ENCODE peak calls at places on chromosomes 2 and 18, in six cellular contexts. L is neural crest cell, O is AG10803, J is esophagus squamous epithelium, Z is kidney, H is left lung. X is an unnamed sample.

GRCh38 chr2:218858671-218859555 is 692 bp upstream of the WNT6 start:
- DNase-seq in L (no peak), O (no peak), J (no peak), Z (no peak), H (no peak), X (no peak)

GRCh38 chr2:127048969-127049897 is 57.7 kb downstream of the BIN1 start:
- DNase-seq in L (no peak), O (no peak), J (no peak), Z (peak), H (peak), X (no peak)

GRCh38 chr2:36731941-36732700 is 35.6 kb downstream of the VIT start:
- DNase-seq in L (no peak), O (peak), J (no peak), Z (no peak), H (no peak), X (no peak)

GRCh38 chr18:12645751-12646203 is 12.1 kb downstream of the SPIRE1 start:
- DNase-seq in L (no peak), O (peak), J (no peak), Z (no peak), H (peak), X (no peak)

GRCh38 chr2:74364533-74365505 is 15.3 kb downstream of the DCTN1 start:
- DNase-seq in L (no peak), O (no peak), J (no peak), Z (no peak), H (no peak), X (no peak)

GRCh38 chr2:12169721-12170120 is 423.3 kb downstream of the LPIN1 start:
- DNase-seq in L (no peak), O (peak), J (no peak), Z (peak), H (peak), X (no peak)

GRCh38 chr2:69138247-69138754 is 125.3 kb downstream of the ANTXR1 start:
- DNase-seq in L (no peak), O (peak), J (no peak), Z (no peak), H (no peak), X (no peak)

GRCh38 chr2:19525313-19525712 is 166.9 kb upstream of the OSR1 start:
- DNase-seq in L (no peak), O (no peak), J (no peak), Z (no peak), H (no peak), X (no peak)

GRCh38 chr2:156087875-156088274 is 244.6 kb downstream of the NR4A2 start:
- DNase-seq in L (no peak), O (no peak), J (no peak), Z (no peak), H (no peak), X (no peak)

GRCh38 chr18:51123046-51123395 is 74.5 kb downstream of the MEX3C start:
- DNase-seq in L (no peak), O (no peak), J (no peak), Z (no peak), H (no peak), X (no peak)

GRCh38 chr2:11998626-11999378 is 252.4 kb downstream of the LPIN1 start:
- DNase-seq in L (no peak), O (peak), J (no peak), Z (no peak), H (no peak), X (no peak)

GRCh38 chr2:118185210-118186109 is 97.2 kb downstream of the INSIG2 start:
- DNase-seq in L (peak), O (peak), J (no peak), Z (peak), H (peak), X (no peak)

GRCh38 chr2:30203156-30203555 is 28.2 kb upstream of the LBH start:
- DNase-seq in L (no peak), O (no peak), J (no peak), Z (no peak), H (no peak), X (no peak)

GRCh38 chr2:86596118-86596517 is 27.5 kb downstream of the RNF103 start:
- DNase-seq in L (no peak), O (no peak), J (no peak), Z (no peak), H (no peak), X (no peak)

DNA sequence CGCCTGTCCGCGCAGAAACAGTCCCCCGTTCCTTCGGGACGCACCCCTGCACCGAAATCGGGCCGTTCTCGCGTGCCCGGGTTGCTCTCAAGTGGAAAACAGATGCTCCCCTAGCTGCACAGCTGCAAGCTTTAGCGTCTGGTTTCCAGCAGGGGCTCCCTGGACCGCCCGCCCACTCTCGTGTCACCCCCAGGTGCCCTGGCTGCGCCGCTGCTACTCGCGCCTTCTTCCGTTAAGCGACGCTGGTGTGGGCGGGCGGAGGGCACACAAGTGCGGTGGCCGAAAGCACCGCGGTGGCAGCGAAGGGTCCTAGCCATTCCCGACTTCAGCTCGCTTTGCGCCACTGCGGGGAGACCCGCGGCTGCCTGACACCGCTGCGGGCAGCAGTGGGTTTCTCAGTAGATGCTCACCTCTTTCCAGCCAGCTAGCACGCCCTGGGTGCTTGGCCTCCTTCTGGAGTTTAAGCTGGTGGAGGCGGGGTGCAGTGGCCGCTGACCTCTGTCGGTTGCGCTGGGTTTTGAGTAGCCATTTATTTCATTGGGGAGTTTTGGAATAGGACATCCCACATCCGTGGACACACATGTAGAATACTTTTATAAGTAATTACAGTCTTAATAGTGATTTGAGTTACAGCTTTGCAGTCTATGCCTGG is 806 bp downstream of the ZNF407 start:
- DNase-seq in L (peak), O (peak), J (no peak), Z (peak), H (peak), X (peak)
- TF ChIP-seq CTCF in L (peak), O (peak), J (no peak), Z (no peak), H (no peak), X (peak)

GRCh38 chr2:158061763-158062162 is 39.9 kb upstream of the UPP2 start:
- DNase-seq in L (no peak), O (no peak), J (no peak), Z (no peak), H (no peak), X (no peak)

GRCh38 chr2:158056875-158057274 is 44.8 kb upstream of the UPP2 start:
- DNase-seq in L (no peak), O (no peak), J (no peak), Z (no peak), H (no peak), X (no peak)

GRCh38 chr2:158060160-158060861 is 41.4 kb upstream of the UPP2 start:
- DNase-seq in L (no peak), O (no peak), J (no peak), Z (no peak), H (no peak), X (no peak)

GRCh38 chr2:158066046-158066713 is 35.5 kb upstream of the UPP2 start:
- DNase-seq in L (no peak), O (no peak), J (no peak), Z (no peak), H (no peak), X (no peak)

DNA sequence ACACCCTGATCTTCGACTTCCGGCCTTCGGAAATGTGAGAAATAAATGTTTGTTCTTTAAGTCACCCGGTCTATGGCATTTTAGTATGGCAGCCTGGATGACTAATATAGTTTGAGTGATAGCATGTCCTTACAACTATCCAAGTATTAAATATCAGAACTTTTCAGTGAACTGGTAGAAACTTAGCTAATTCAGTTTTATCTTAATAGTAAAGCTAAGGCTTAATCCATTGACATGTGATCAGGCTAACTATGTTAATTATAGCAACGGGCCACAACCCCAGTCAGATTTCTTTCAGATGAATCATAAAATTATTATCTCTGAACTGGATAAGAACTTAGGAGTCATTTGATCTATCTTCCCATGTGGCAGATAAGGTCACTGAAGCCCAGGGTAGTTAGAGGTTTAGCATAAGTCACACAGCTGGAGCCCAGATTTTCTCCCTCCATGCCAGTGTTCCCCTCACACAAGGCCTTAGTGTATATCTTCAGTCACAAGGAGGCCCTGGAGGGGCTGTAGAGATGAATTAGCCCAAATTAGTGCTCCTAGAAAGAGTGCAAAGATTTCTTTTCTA is 40.7 kb upstream of the UPP2 start:
- DNase-seq in L (no peak), O (peak), J (no peak), Z (no peak), H (no peak), X (no peak)
- TF ChIP-seq CTCF in L (no peak), O (no peak), J (no peak), Z (no peak), H (no peak), X (no peak)

DNA sequence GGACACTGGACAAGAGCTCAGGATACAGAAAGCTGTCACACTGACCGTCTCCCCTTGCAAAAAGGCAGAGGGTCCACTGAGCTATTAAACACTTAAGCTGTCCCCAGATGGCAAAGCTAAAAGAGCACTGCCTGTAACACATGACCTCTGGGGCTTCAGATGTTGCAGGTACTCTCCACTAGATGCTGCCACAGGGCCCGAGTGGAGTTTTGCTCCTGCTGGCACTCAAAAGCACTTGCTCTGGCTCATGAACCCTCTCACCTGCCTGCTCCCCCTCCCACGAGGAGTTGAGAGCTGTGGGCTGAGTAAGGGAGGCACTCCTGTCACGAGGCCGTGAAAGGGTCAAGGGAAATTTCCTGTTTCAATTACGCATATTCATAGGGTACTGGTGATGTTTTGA is 227.9 kb downstream of the PRKCE start:
- DNase-seq in L (no peak), O (no peak), J (no peak), Z (no peak), H (no peak), X (no peak)
- TF ChIP-seq CTCF in L (no peak), O (no peak), J (no peak), Z (peak), H (no peak), X (no peak)

GRCh38 chr2:229340086-229340760 is 69.1 kb upstream of the PID1 start:
- DNase-seq in L (no peak), O (peak), J (no peak), Z (no peak), H (no peak), X (no peak)

GRCh38 chr2:229344151-229344551 is 73.1 kb upstream of the PID1 start:
- DNase-seq in L (no peak), O (peak), J (no peak), Z (no peak), H (no peak), X (no peak)

GRCh38 chr2:229339613-229340012 is 68.5 kb upstream of the PID1 start:
- DNase-seq in L (no peak), O (peak), J (no peak), Z (no peak), H (no peak), X (no peak)

GRCh38 chr2:229343661-229344060 is 72.6 kb upstream of the PID1 start:
- DNase-seq in L (no peak), O (no peak), J (no peak), Z (no peak), H (no peak), X (no peak)

DNA sequence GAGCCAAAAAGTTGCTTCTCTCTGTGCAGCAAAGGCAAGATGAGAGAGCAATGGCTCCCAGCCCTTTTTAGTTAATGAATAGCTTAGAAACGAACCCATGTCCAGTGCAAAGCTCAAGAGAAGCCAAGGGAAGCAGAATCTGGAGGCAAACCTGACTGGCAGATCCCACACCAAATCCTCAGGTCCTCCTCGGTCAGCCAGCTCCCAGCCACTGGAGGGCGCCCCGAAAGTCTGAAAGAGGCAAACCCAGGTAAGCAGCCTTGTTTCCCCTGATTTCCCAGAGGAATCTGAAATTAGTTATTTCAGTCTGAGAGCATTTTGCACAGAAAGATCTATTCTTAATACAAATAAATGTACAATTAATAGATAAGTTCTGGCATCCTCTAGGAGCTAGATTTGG is 71.3 kb upstream of the PID1 start:
- DNase-seq in L (peak), O (no peak), J (no peak), Z (no peak), H (peak), X (no peak)
- TF ChIP-seq CTCF in L (peak), O (peak), J (peak), Z (peak), H (peak), X (peak)

GRCh38 chr2:167380555-167380954 is 492.3 kb downstream of the XIRP2 start:
- DNase-seq in L (no peak), O (no peak), J (no peak), Z (no peak), H (no peak), X (no peak)

GRCh38 chr2:167383610-167384194 is 495.4 kb downstream of the XIRP2 start:
- DNase-seq in L (no peak), O (no peak), J (no peak), Z (no peak), H (no peak), X (no peak)

GRCh38 chr2:167381349-167381748 is 493.1 kb downstream of the XIRP2 start:
- DNase-seq in L (no peak), O (no peak), J (no peak), Z (no peak), H (no peak), X (no peak)

DNA sequence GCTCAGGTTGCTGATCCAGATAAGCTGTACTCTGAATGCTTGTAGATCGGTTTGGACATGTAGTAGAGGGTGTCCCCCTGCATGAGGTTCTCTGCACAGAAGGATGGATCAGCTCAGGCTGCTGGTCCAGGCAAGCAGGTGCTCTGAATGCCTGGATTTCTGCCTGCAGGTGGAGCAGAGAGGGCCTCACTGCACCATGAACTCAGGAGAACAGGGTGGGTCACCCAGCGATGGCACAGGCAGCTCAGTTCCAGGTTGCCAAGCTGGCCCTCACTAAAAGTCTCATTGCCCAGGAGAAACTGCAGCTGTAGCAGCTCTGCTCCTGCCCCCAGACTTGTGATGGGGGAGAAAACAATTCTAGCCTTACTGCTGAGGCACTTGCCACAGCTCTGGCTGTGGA is 491.8 kb downstream of the XIRP2 start:
- DNase-seq in L (no peak), O (no peak), J (no peak), Z (no peak), H (no peak), X (no peak)
- TF ChIP-seq CTCF in L (no peak), O (no peak), J (no peak), Z (no peak), H (no peak), X (no peak)

DNA sequence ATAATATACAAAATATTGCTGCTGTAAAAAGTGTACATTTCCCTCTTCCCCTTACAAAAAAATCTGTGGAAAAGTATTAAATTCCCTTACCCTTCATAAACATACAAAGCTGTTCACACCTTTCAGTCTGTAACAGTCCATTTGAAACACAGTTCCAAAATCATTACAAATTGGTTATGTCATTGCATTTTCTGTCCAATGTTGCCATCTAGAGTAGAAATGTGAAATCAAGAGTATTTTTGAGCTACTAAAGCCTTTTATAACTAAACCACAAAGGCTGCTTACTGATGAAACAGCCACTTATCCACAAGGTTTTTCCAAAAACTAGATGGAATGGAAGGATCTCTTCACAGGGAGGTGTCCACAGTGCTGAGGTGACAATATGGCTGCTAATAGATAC is 72.5 kb downstream of the SS18 start:
- DNase-seq in L (no peak), O (no peak), J (no peak), Z (no peak), H (no peak), X (no peak)
- TF ChIP-seq CTCF in L (peak), O (no peak), J (no peak), Z (no peak), H (no peak), X (peak)

DNA sequence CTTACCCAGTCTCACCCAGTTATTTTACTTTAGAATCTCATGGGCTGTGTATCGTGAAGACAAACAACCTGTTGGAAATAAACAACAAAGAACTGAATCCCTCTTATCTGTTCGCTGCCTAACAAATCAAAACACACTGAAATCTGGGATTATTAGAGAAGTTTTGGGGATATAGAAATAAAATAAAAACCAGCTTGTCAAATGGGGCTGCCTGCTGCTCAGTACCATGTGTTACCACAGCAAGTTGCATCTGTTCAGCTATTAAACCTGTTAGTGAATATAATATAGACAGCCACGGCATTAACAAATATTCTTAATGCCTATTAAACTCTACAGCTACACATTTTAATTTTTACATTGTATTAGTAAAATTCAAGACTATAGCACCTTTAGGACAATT is 810.8 kb downstream of the NRXN1 start:
- DNase-seq in L (no peak), O (no peak), J (no peak), Z (no peak), H (no peak), X (no peak)
- TF ChIP-seq CTCF in L (no peak), O (no peak), J (no peak), Z (no peak), H (no peak), X (no peak)

GRCh38 chr2:133568172-133568571 is at the start of gene NCKAP5:
- DNase-seq in L (peak), O (peak), J (no peak), Z (peak), H (no peak), X (no peak)
- TF ChIP-seq CTCF in L (peak), O (peak), J (no peak), Z (no peak), H (no peak), X (peak)